ENCODE peak calls at places on chromosome 16, in nine cellular contexts. K, G, A, Q, P, Y, N, X and F are unnamed samples.

GRCh38 chr16:46972429-46972970 is 974 bp downstream of the DNAJA2 start:
- DNase-seq in K (no peak), G (no peak), A (no peak), Q (peak), P (peak), Y (no peak), N (no peak), X (no peak), F (peak)

GRCh38 chr16:28155293-28155692 is 56.5 kb downstream of the XPO6 start:
- DNase-seq in K (no peak), G (no peak), A (no peak), Q (no peak), P (no peak), Y (no peak), N (no peak), X (no peak), F (no peak)

GRCh38 chr16:64648282-64648681 is 473.6 kb downstream of the CDH11 start:
- DNase-seq in K (no peak), G (no peak), A (no peak), Q (no peak), P (no peak), Y (no peak), N (no peak), X (no peak), F (no peak)

GRCh38 chr16:61823326-61823725 is 212.9 kb downstream of the CDH8 start:
- DNase-seq in K (no peak), G (no peak), A (no peak), Q (no peak), P (no peak), Y (no peak), N (no peak), X (no peak), F (no peak)

GRCh38 chr16:84520778-84521770 is 16.6 kb upstream of the MEAK7 start:
- DNase-seq in K (no peak), G (no peak), A (no peak), Q (no peak), P (peak), Y (no peak), N (no peak), X (no peak), F (no peak)

GRCh38 chr16:82452002-82452741 is 174.6 kb upstream of the CDH13 start:
- DNase-seq in K (no peak), G (no peak), A (no peak), Q (no peak), P (no peak), Y (no peak), N (no peak), X (peak), F (no peak)

GRCh38 chr16:53955221-53955875 is 251.4 kb downstream of the FTO start:
- DNase-seq in K (no peak), G (no peak), A (no peak), Q (no peak), P (no peak), Y (no peak), N (no peak), X (no peak), F (no peak)

GRCh38 chr16:31382485-31383161 is 10.5 kb upstream of the ITGAD start:
- DNase-seq in K (peak), G (peak), A (peak), Q (peak), P (peak), Y (peak), N (peak), X (peak), F (peak)

GRCh38 chr16:54932737-54933254 is 2.1 kb downstream of the IRX5 start:
- DNase-seq in K (no peak), G (no peak), A (no peak), Q (no peak), P (no peak), Y (no peak), N (no peak), X (no peak), F (no peak)

GRCh38 chr16:78987676-78988075 is 612.9 kb downstream of the MAF start:
- DNase-seq in K (no peak), G (no peak), A (no peak), Q (no peak), P (peak), Y (no peak), N (no peak), X (no peak), F (no peak)

GRCh38 chr16:20799599-20799998 is 6.7 kb downstream of the ERI2 start:
- DNase-seq in K (no peak), G (peak), A (no peak), Q (peak), P (no peak), Y (no peak), N (no peak), X (peak), F (peak)

GRCh38 chr16:83906690-83907089 is 7.8 kb downstream of the MLYCD start:
- DNase-seq in K (no peak), G (peak), A (no peak), Q (peak), P (no peak), Y (no peak), N (no peak), X (no peak), F (no peak)

GRCh38 chr16:84633622-84634021 is 14.7 kb upstream of the KLHL36 start:
- DNase-seq in K (peak), G (peak), A (peak), Q (peak), P (no peak), Y (no peak), N (no peak), X (no peak), F (no peak)

GRCh38 chr16:77553130-77553529 is 118.3 kb upstream of the ADAMTS18 start:
- DNase-seq in K (no peak), G (no peak), A (no peak), Q (no peak), P (no peak), Y (no peak), N (no peak), X (no peak), F (no peak)

GRCh38 chr16:25941800-25942558 is 250.2 kb downstream of the HS3ST4 start:
- DNase-seq in K (no peak), G (no peak), A (no peak), Q (no peak), P (no peak), Y (no peak), N (no peak), X (no peak), F (no peak)

GRCh38 chr16:56742030-56742984 is 12.4 kb downstream of the NUP93 start:
- DNase-seq in K (no peak), G (peak), A (no peak), Q (peak), P (no peak), Y (no peak), N (no peak), X (no peak), F (peak)

GRCh38 chr16:84559311-84559932 is 55.0 kb upstream of the MEAK7 start:
- DNase-seq in K (no peak), G (no peak), A (no peak), Q (no peak), P (no peak), Y (peak), N (no peak), X (no peak), F (no peak)

GRCh38 chr16:65697061-65697460 is 575.2 kb upstream of the CDH11 start:
- DNase-seq in K (no peak), G (peak), A (no peak), Q (peak), P (no peak), Y (no peak), N (no peak), X (no peak), F (no peak)
- TF ChIP-seq CTCF in K (no peak), G (peak), A (no peak), Q (peak), P (no peak), Y (no peak), N (no peak), X (no peak), F (peak)

DNA sequence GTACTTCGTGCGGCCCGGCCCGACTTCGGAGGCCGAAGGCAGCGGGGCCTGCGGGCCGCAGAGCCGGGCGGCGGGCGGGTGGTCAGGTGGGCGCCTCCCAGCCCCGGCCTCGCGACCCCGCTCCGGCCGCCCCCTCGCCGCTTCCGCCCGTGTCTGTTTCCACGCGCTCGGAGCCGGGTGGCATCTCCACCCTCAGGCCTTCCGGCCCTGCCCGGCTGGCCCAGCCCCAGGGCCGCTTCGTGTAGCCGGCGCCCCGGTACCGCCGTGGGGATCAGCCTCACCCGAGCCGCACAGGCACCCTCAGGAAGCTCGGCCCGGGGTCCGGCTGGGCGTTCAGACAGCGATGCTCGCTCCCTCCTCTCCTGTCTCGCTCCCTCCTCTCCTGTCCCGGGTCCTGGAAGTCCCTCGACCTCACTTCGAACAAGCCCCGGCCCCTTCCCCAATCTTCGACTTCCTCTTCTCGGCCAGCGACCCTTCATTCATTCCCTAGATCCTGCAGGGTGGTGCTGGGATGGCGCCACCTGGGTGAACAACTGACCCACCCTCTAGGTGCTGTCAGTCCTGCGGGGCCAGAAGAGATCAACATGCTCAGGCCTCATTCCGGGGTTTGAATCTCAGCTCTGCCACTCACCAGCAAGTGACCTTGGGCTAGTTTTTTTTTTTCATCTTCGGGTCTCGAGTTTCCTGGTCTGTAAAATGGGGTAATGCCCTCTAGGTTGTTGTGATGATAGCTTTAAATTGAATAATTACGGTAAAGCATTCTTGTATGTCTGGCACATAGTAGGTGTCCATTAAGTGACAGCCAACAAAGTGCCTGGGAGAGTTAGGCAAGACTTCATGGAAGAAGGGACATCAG is 611 bp downstream of the VPS4A start:
- DNase-seq in K (peak), G (peak), A (no peak), Q (no peak), P (peak), Y (peak), N (no peak), X (peak), F (peak)
- TF ChIP-seq CTCF in K (no peak), G (no peak), A (no peak), Q (no peak), P (no peak), Y (no peak), N (peak), X (no peak), F (no peak)

DNA sequence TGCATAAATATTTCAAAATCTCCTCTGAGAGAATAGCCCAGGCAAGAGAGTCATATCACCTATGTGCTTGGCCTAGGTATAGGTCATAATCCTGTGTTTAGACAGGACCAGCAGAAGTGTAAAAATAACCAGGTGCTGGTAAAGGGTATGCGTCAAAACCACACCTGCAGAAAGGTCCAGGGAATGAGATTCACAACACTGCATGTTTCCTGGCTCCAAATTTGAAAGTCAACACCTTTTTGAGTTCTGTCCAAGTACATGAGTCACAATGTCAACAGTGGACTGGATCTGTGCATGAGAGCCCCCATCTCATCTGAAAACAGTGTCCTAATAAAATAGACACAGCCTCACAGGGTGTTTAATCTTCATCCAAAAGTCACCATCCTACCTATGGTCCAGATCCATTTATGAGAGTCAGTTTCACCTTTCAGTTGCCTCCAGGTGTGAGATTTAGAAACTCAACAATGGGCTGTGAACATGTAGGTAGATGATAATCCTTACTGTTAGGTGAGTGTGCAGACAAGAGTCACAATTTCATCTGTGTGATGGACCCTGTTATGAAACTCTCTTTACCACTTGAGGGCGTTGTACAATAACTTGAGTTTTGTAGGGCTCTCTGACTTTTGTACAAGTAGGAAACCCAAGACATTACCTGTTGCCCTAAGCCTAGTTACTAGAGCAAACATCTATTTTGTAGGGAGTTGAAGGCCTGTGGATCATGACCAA is 2100.7 kb downstream of the TP53TG3F start:
- DNase-seq in K (no peak), G (no peak), A (no peak), Q (no peak), P (no peak), Y (no peak), N (no peak), X (no peak), F (no peak)
- TF ChIP-seq CTCF in K (no peak), G (no peak), A (no peak), Q (no peak), P (peak), Y (no peak), N (no peak), X (no peak), F (no peak)

DNA sequence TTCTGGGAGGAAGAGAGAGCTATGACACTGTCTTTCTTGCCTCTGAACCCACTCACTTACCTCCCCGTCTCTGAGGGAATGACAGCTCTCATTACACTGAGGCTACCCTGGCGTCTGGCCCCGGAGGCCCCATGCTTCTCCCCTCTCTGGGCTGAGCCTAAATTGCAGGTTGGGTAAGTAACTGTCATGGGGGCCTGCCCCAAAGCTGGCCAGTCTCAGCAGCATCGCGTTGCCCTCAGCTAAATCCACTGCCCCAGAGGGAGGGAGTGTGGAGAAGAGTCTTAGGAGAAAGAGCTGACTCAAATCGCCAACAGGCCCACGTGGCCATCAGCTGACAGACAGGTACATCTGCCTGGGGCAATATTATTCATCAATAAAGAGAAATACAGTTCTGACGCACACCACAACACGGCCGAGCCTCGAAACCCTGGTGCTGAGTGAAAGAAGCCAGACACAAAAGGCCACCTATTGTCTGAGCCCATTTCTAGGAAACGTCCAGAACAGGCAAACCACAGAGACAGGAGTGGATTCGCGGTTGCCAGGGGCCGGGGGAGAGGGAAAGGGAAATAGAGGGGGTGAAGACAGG is 156.3 kb downstream of the C16orf95 start:
- DNase-seq in K (no peak), G (no peak), A (no peak), Q (no peak), P (peak), Y (no peak), N (no peak), X (no peak), F (no peak)
- TF ChIP-seq CTCF in K (no peak), G (no peak), A (no peak), Q (no peak), P (no peak), Y (no peak), N (no peak), X (no peak), F (no peak)

DNA sequence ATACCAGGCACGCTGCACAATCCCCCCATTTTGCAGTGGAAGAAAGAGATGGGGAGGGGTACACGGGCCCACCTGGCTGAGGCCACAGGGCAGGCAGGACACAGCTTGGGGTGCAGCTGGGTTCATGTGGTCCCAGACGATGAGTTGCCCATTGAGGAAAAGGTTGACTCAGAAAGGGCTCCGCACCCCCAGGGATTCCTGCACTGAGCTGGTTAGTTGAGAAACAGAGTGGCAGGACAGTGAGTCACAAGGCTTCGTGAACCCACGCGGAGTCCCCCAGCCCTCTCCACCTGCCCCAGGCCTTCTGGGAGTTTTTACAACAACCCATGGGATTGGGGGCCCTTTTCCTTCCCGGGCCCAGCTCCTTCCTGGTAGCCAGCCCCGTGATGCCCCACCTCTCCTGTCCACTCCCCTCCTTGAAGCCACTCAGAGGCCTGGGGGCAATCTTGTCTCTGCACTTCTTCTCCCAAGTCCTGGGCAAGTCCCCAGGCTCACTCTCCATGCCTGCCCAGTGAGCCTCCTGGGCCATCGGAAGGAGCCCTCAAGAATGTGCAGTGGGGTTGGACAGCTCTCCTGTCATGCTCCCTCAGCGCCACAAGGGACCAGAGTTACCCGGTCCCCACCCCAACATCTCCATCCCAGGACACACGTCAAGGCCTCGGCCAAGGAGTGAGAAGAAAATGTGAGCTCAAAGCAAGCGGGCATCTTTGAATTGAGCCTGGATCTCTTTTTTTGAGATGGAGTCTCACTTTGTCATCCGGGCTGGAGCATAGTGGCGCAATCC is 251.2 kb downstream of the PARN start:
- DNase-seq in K (no peak), G (no peak), A (no peak), Q (no peak), P (no peak), Y (no peak), N (no peak), X (no peak), F (peak)
- TF ChIP-seq CTCF in K (no peak), G (no peak), A (no peak), Q (no peak), P (no peak), Y (no peak), N (no peak), X (no peak), F (peak)